ENCODE peak calls at places on chromosomes 16 and 17, in five cellular contexts. M is colonic mucosa, I is HFFc6, R is OCI-LY7, Z is omental fat pad. V is an unnamed sample.
A peak's percentile ranks its signal among the peaks of the same experiment; 100 is the strongest.

GRCh38 chr17:40550608-40551007 is 14.7 kb downstream of the CCR7 start:
- DNase-seq in M (peak; percentile 23), I (peak; percentile 44), R (no peak), Z (no peak), V (peak; percentile 24)

GRCh38 chr17:81223758-81224122 is 975 bp upstream of the CEP131 start:
- DNase-seq in M (peak; percentile 41), I (no peak), R (no peak), Z (no peak), V (no peak)

GRCh38 chr17:31452101-31452500 is 60.6 kb downstream of the RAB11FIP4 start:
- DNase-seq in M (no peak), I (no peak), R (no peak), Z (no peak), V (no peak)

GRCh38 chr17:48416971-48417370 is 13.0 kb downstream of the SKAP1 start:
- DNase-seq in M (no peak), I (no peak), R (no peak), Z (no peak), V (no peak)

GRCh38 chr17:44380767-44381166 is 8.7 kb downstream of the ITGA2B start:
- DNase-seq in M (no peak), I (no peak), R (no peak), Z (no peak), V (no peak)

GRCh38 chr17:81315885-81316391 is 20.8 kb upstream of the SLC38A10 start:
- DNase-seq in M (no peak), I (no peak), R (no peak), Z (no peak), V (no peak)

GRCh38 chr16:1073566-1074378 is 1.2 kb downstream of the SSTR5 start:
- DNase-seq in M (no peak), I (no peak), R (no peak), Z (no peak), V (no peak)

GRCh38 chr17:62778990-62779681 is 29.0 kb downstream of the MARCHF10 start:
- DNase-seq in M (no peak), I (peak; percentile 92), R (no peak), Z (peak; percentile 30), V (no peak)

GRCh38 chr17:60939318-60939717 is 261.7 kb downstream of the BCAS3 start:
- DNase-seq in M (no peak), I (no peak), R (no peak), Z (no peak), V (no peak)

GRCh38 chr17:44522883-44523671 is 19.9 kb upstream of the GPATCH8 start:
- DNase-seq in M (peak; percentile 67), I (peak; percentile 66), R (peak; percentile 75), Z (peak; percentile 59), V (peak; percentile 80)

GRCh38 chr16:62240722-62241121 is 204.5 kb upstream of the CDH8 start:
- DNase-seq in M (no peak), I (no peak), R (no peak), Z (no peak), V (no peak)

GRCh38 chr17:56659622-56660021 is 66.1 kb downstream of the NOG start:
- DNase-seq in M (no peak), I (no peak), R (no peak), Z (no peak), V (no peak)

GRCh38 chr17:42116705-42117396 is 4.3 kb downstream of the KAT2A start:
- DNase-seq in M (peak; percentile 89), I (peak; percentile 65), R (peak; percentile 90), Z (peak; percentile 78), V (peak; percentile 87)

GRCh38 chr17:35241520-35241919 is 1.4 kb upstream of the SLFN5 start:
- DNase-seq in M (no peak), I (no peak), R (no peak), Z (no peak), V (no peak)

GRCh38 chr17:28878981-28879380 is 18.6 kb downstream of the FLOT2 start:
- DNase-seq in M (peak; percentile 36), I (peak; percentile 30), R (peak; percentile 68), Z (no peak), V (peak; percentile 69)

GRCh38 chr16:30953511-30954124 is 3.9 kb upstream of the SETD1A start:
- DNase-seq in M (peak; percentile 70), I (peak; percentile 56), R (peak; percentile 91), Z (no peak), V (peak; percentile 64)

GRCh38 chr16:54923055-54923473 is 7.6 kb upstream of the IRX5 start:
- DNase-seq in M (no peak), I (no peak), R (no peak), Z (no peak), V (no peak)

GRCh38 chr16:48366165-48367093 is 18.8 kb downstream of the SIAH1 start:
- DNase-seq in M (peak; percentile 65), I (peak; percentile 74), R (peak; percentile 47), Z (no peak), V (peak; percentile 67)

GRCh38 chr17:36532435-36532975 is 2.2 kb downstream of the MYO19 start:
- DNase-seq in M (peak; percentile 16), I (no peak), R (no peak), Z (no peak), V (no peak)

GRCh38 chr17:36535669-36536081 is 888 bp downstream of the PIGW start:
- DNase-seq in M (no peak), I (no peak), R (no peak), Z (no peak), V (no peak)

GRCh38 chr17:36529121-36529520 is 5.5 kb downstream of the MYO19 start:
- DNase-seq in M (no peak), I (peak; percentile 76), R (no peak), Z (no peak), V (no peak)

GRCh38 chr17:36534881-36535668 is at the start of gene PIGW:
- DNase-seq in M (peak; percentile 92), I (peak; percentile 81), R (peak; percentile 94), Z (peak; percentile 44), V (peak; percentile 94)

DNA sequence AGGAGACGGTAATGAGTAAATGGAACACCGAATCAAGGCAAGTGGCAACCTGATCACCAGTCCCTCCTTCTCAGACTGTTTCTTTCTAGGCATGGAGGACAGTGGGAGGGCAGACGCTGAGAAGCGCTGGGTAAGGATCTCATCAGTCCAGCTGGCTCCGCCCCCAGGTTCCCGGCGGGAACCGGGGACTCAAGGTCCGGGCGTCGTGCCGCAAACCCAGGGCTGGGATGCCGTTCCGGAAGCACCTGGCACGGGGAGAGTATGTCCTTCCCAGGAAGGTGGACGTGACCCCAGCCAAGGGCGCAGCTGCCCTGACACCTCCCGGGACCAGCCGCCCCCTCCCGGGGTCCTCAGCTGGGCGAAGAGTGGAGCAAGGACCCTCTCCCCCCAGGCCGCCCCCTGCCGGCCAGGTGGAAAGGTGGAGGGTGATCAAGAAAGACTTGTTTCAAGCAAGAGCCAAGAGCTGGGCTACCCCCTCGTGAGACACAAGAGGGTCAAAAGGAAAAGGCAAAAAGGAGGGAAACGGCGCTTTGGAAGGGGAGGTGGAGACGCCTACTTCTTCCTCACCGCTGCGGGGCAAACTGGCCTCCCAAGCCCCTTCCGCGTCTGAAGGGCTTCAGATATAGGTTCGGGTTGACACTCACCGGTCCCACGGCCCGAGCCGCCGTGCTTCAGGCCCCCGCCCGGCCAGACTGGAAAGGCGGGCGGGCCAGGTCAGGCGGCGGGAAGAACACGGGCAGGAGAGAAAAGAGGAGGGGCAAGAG is at the start of gene MYO19:
- DNase-seq in M (peak; percentile 81), I (peak; percentile 43), R (peak; percentile 66), Z (peak; percentile 42), V (peak; percentile 72)
- TF ChIP-seq CTCF in M (peak; percentile 52), I (peak; percentile 81), R (peak; percentile 88), Z (no peak), V (peak; percentile 66)

GRCh38 chr17:38914741-38915638 is 10.4 kb upstream of the LASP1NB start:
- DNase-seq in M (peak; percentile 73), I (no peak), R (no peak), Z (no peak), V (no peak)
- TF ChIP-seq CTCF in M (no peak), I (peak; percentile 40), R (peak; percentile 19), Z (no peak), V (no peak)

GRCh38 chr17:66425751-66426396 is 123.5 kb downstream of the PRKCA start:
- DNase-seq in M (no peak), I (no peak), R (no peak), Z (no peak), V (no peak)

GRCh38 chr17:66423436-66423922 is 121.1 kb downstream of the PRKCA start:
- DNase-seq in M (no peak), I (no peak), R (no peak), Z (no peak), V (no peak)

GRCh38 chr17:66429680-66430079 is 127.3 kb downstream of the PRKCA start:
- DNase-seq in M (no peak), I (no peak), R (peak; percentile 38), Z (no peak), V (no peak)

GRCh38 chr17:66426397-66427033 is 124.1 kb downstream of the PRKCA start:
- DNase-seq in M (peak; percentile 48), I (no peak), R (peak; percentile 41), Z (no peak), V (peak; percentile 28)

DNA sequence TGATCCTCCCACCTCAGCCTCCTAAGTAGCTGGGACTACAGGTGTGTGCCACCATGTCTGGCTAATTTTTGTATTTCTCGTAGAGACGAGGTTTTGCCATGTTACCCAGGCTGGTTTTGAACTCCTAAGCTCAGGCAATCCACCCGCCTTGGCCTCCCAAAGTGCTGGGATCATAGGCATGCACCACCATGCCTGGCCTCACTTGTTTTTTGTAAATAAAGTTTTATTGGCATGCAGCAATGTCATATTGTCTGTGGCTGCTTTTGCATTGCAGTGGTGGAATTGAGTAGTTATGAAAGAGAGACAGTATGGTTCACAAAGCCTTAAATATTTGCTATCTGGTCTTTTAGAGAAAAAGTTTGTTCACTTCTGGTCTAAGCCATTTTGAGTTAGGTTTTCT is 124.7 kb downstream of the PRKCA start:
- DNase-seq in M (no peak), I (no peak), R (no peak), Z (no peak), V (no peak)
- TF ChIP-seq CTCF in M (no peak), I (no peak), R (no peak), Z (no peak), V (no peak)

GRCh38 chr17:935485-935884 is 44.1 kb downstream of the NXN start:
- DNase-seq in M (no peak), I (no peak), R (no peak), Z (no peak), V (no peak)
- TF ChIP-seq CTCF in M (no peak), I (no peak), R (no peak), Z (no peak), V (no peak)

GRCh38 chr17:38685485-38685884 is 10.7 kb upstream of the EPOP start:
- DNase-seq in M (no peak), I (no peak), R (no peak), Z (no peak), V (no peak)
- TF ChIP-seq CTCF in M (no peak), I (no peak), R (no peak), Z (no peak), V (no peak)

V was measured in GM13976.